ENCODE peak calls at places on chromosomes 16 and 17, in six cellular contexts. H is left cardiac atrium, Z is AML-193, U is GM12891, Q is AG08395, F is fibroblast of the aortic adventitia. V is an unnamed sample.

GRCh38 chr17:12738624-12739023 is 50.7 kb upstream of the ARHGAP44 start:
- DNase-seq in U (no peak), Z (no peak), Q (no peak), H (no peak), F (no peak), V (no peak)

GRCh38 chr16:67598527-67598926 is 36.2 kb downstream of the CTCF start:
- DNase-seq in U (no peak), H (no peak), F (peak), Z (no peak), Q (no peak), V (no peak)

GRCh38 chr16:85607331-85607765 is 5.8 kb upstream of the GSE1 start:
- DNase-seq in Q (no peak), U (no peak), F (no peak), H (no peak), Z (no peak), V (no peak)

GRCh38 chr16:72952404-72953301 is 95.3 kb downstream of the ZFHX3 start:
- DNase-seq in Q (peak), Z (no peak), F (peak), H (no peak), U (no peak), V (no peak)

GRCh38 chr16:69406780-69407331 is 17.6 kb upstream of the CYB5B start:
- DNase-seq in Z (no peak), F (no peak), U (no peak), Q (no peak), H (no peak), V (no peak)

GRCh38 chr16:7137560-7138330 is 194.9 kb upstream of the RBFOX1 start:
- DNase-seq in H (no peak), Z (no peak), Q (no peak), F (no peak), U (no peak), V (no peak)

GRCh38 chr16:82542714-82543113 is 84.1 kb upstream of the CDH13 start:
- DNase-seq in Z (no peak), F (no peak), Q (no peak), H (no peak), U (no peak), V (no peak)

GRCh38 chr16:67163164-67163902 is 1.2 kb upstream of the HSF4 start:
- DNase-seq in U (no peak), Q (no peak), Z (no peak), H (peak), F (peak), V (no peak)

GRCh38 chr17:34254651-34255380 is at the start of gene CCL2:
- DNase-seq in F (peak), H (peak), Q (peak), U (no peak), Z (peak), V (no peak)

GRCh38 chr17:28996554-28997096 is 9.2 kb downstream of the SEZ6 start:
- DNase-seq in Z (no peak), H (no peak), U (no peak), Q (no peak), F (no peak), V (no peak)

GRCh38 chr17:2138768-2139167 is 83.9 kb downstream of the HIC1 start:
- DNase-seq in Z (no peak), Q (peak), H (no peak), U (no peak), F (peak), V (no peak)

GRCh38 chr17:70270554-70270953 is 101.2 kb downstream of the KCNJ2 start:
- DNase-seq in Z (no peak), H (no peak), U (no peak), F (no peak), Q (no peak), V (no peak)

GRCh38 chr17:74520790-74521480 is 10.3 kb downstream of the CD300LB start:
- DNase-seq in Z (peak), U (no peak), F (no peak), Q (no peak), H (no peak), V (peak)

GRCh38 chr17:20784100-20784665 is 204.7 kb downstream of the CDRT15L2 start:
- DNase-seq in H (no peak), U (no peak), Z (no peak), F (no peak), Q (no peak), V (peak)

GRCh38 chr17:1871743-1872142 is 41.9 kb downstream of the RPA1 start:
- DNase-seq in Z (no peak), F (no peak), H (no peak), U (no peak), Q (no peak), V (no peak)

GRCh38 chr16:29804455-29805231 is 1.7 kb upstream of the MAZ start:
- DNase-seq in Z (peak), F (peak), U (no peak), H (peak), Q (peak), V (no peak)

GRCh38 chr17:41107941-41108445 is 2.8 kb downstream of the KRTAP4-9 start:
- DNase-seq in H (no peak), Q (no peak), Z (no peak), F (peak), U (no peak), V (no peak)

GRCh38 chr17:41813039-41813680 is 356 bp downstream of the FKBP10 start:
- DNase-seq in U (no peak), Q (no peak), Z (no peak), F (no peak), H (no peak), V (no peak)

GRCh38 chr17:61040666-61041065 is 359.0 kb upstream of the TBX2 start:
- DNase-seq in Q (no peak), H (no peak), Z (no peak), F (no peak), U (no peak), V (no peak)

GRCh38 chr17:4182043-4182442 is 39.0 kb downstream of the CYB5D2 start:
- DNase-seq in H (no peak), Q (no peak), Z (no peak), F (no peak), U (no peak), V (no peak)

GRCh38 chr16:75402821-75403475 is 30.4 kb downstream of the CFDP1 start:
- DNase-seq in F (peak), Z (peak), Q (peak), H (no peak), U (no peak), V (no peak)